ENCODE peak calls at places on chromosome 13, in five cellular contexts. A is NCI-H345; O is NB4; R is stimulated activated CD4-positive, alpha-beta T cell treated with anti-CD3 and anti-CD28 coated beads, TNF-alpha, amount 100 ng/mL, for 24 hours; I is midbrain. Y is an unnamed sample.

GRCh38 chr13:35978607-35979316 is 152.4 kb downstream of the DCLK1 start:
- DNase-seq in A (peak), O (peak), R (no peak), I (peak), Y (peak)

GRCh38 chr13:48490241-48490640 is 42.6 kb downstream of the RCBTB2 start:
- DNase-seq in A (no peak), O (no peak), R (no peak), I (no peak), Y (no peak)

GRCh38 chr13:101382701-101383100 is 33.6 kb downstream of the NALCN start:
- DNase-seq in A (no peak), O (no peak), R (no peak), I (no peak), Y (no peak)

GRCh38 chr13:55437162-55437561 is 1703.6 kb upstream of the PRR20A start:
- DNase-seq in A (no peak), O (no peak), R (no peak), I (no peak), Y (no peak)

GRCh38 chr13:38340624-38341023 is 9.0 kb upstream of the UFM1 start:
- DNase-seq in A (no peak), O (no peak), R (no peak), I (no peak), Y (no peak)

GRCh38 chr13:57634829-57635165 is 3.3 kb downstream of the PCDH17 start:
- DNase-seq in A (no peak), O (no peak), R (no peak), I (no peak), Y (no peak)

GRCh38 chr13:111462221-111462764 is 141.9 kb downstream of the TEX29 start:
- DNase-seq in A (no peak), O (no peak), R (no peak), I (no peak), Y (no peak)

GRCh38 chr13:84917252-84917878 is 881.9 kb downstream of the SLITRK6 start:
- DNase-seq in A (peak), O (peak), R (no peak), I (peak), Y (peak)

GRCh38 chr13:19961924-19962323 is 3.4 kb downstream of the ZMYM2 start:
- DNase-seq in A (no peak), O (no peak), R (no peak), I (no peak), Y (no peak)

GRCh38 chr13:20401586-20401957 is 124.1 kb downstream of the CRYL1 start:
- DNase-seq in A (no peak), O (no peak), R (no peak), I (no peak), Y (no peak)

GRCh38 chr13:109954441-109954840 is 168.1 kb upstream of the IRS2 start:
- DNase-seq in A (no peak), O (no peak), R (no peak), I (no peak), Y (no peak)

GRCh38 chr13:112756081-112756480 is 66.2 kb downstream of the ATP11A start:
- DNase-seq in A (no peak), O (no peak), R (no peak), I (no peak), Y (no peak)

GRCh38 chr13:91904597-91904996 is 506.2 kb downstream of the GPC5 start:
- DNase-seq in A (no peak), O (peak), R (no peak), I (no peak), Y (no peak)

GRCh38 chr13:64688893-64689677 is 2541.1 kb downstream of the PCDH9 start:
- DNase-seq in A (no peak), O (no peak), R (no peak), I (no peak), Y (no peak)

GRCh38 chr13:31234729-31235128 is 35.0 kb downstream of the B3GLCT start:
- DNase-seq in A (no peak), O (peak), R (no peak), I (no peak), Y (no peak)

GRCh38 chr13:39347926-39348901 is 254.8 kb downstream of the LHFPL6 start:
- DNase-seq in A (peak), O (no peak), R (no peak), I (peak), Y (peak)